ENCODE peak calls at places on chromosomes 2 and 18, in ten cellular contexts. One of them, this sample, is unnamed.

GRCh38 chr18:47917923-47918610 is 12.4 kb downstream of the SMAD2 start:
- DNase-seq in A549: no peak
- DNase-seq in RWPE1: no peak
- DNase-seq in endothelial cell: no peak
- DNase-seq in lung: no peak
- DNase-seq in BJ: no peak
- DNase-seq in right lobe of liver: no peak
- DNase-seq in bronchial epithelial cell: no peak
- DNase-seq in choroid plexus epithelial cell: no peak
- DNase-seq in H9: peak
- DNase-seq in this sample: no peak

GRCh38 chr2:120831891-120832290 is 96.2 kb downstream of the GLI2 start:
- DNase-seq in A549: no peak
- DNase-seq in RWPE1: no peak
- DNase-seq in endothelial cell: no peak
- DNase-seq in lung: no peak
- DNase-seq in BJ: no peak
- DNase-seq in right lobe of liver: no peak
- DNase-seq in bronchial epithelial cell: no peak
- DNase-seq in choroid plexus epithelial cell: no peak
- DNase-seq in H9: no peak
- DNase-seq in this sample: no peak

GRCh38 chr2:217186565-217187218 is 326.8 kb upstream of the TNP1 start:
- DNase-seq in A549: no peak
- DNase-seq in RWPE1: no peak
- DNase-seq in endothelial cell: no peak
- DNase-seq in lung: no peak
- DNase-seq in BJ: no peak
- DNase-seq in right lobe of liver: no peak
- DNase-seq in bronchial epithelial cell: no peak
- DNase-seq in choroid plexus epithelial cell: no peak
- DNase-seq in H9: no peak
- DNase-seq in this sample: no peak

GRCh38 chr2:24231461-24231881 is 56.6 kb downstream of the FAM228A start:
- DNase-seq in A549: no peak
- DNase-seq in RWPE1: no peak
- DNase-seq in endothelial cell: no peak
- DNase-seq in lung: no peak
- DNase-seq in BJ: no peak
- DNase-seq in right lobe of liver: no peak
- DNase-seq in bronchial epithelial cell: peak
- DNase-seq in choroid plexus epithelial cell: peak
- DNase-seq in H9: no peak
- DNase-seq in this sample: no peak

GRCh38 chr2:32357545-32358482 is 991 bp downstream of the BIRC6 start:
- DNase-seq in A549: no peak
- DNase-seq in RWPE1: peak
- DNase-seq in endothelial cell: peak
- DNase-seq in lung: peak
- DNase-seq in BJ: no peak
- DNase-seq in right lobe of liver: peak
- DNase-seq in bronchial epithelial cell: peak
- DNase-seq in choroid plexus epithelial cell: peak
- DNase-seq in H9: peak
- DNase-seq in this sample: no peak

GRCh38 chr2:222318712-222319575 is 20.1 kb upstream of the PAX3 start:
- DNase-seq in A549: no peak
- DNase-seq in RWPE1: no peak
- DNase-seq in endothelial cell: no peak
- DNase-seq in lung: no peak
- DNase-seq in BJ: no peak
- DNase-seq in right lobe of liver: no peak
- DNase-seq in bronchial epithelial cell: no peak
- DNase-seq in choroid plexus epithelial cell: peak
- DNase-seq in H9: no peak
- DNase-seq in this sample: no peak

GRCh38 chr2:148813603-148814065 is 61.4 kb upstream of the KIF5C start:
- DNase-seq in A549: no peak
- DNase-seq in RWPE1: no peak
- DNase-seq in endothelial cell: peak
- DNase-seq in lung: no peak
- DNase-seq in BJ: no peak
- DNase-seq in right lobe of liver: no peak
- DNase-seq in bronchial epithelial cell: no peak
- DNase-seq in choroid plexus epithelial cell: no peak
- DNase-seq in H9: peak
- DNase-seq in this sample: no peak

GRCh38 chr2:120167272-120167671 is 55.9 kb downstream of the TMEM185B start:
- DNase-seq in A549: no peak
- DNase-seq in RWPE1: no peak
- DNase-seq in endothelial cell: no peak
- DNase-seq in lung: no peak
- DNase-seq in BJ: no peak
- DNase-seq in right lobe of liver: no peak
- DNase-seq in bronchial epithelial cell: no peak
- DNase-seq in choroid plexus epithelial cell: peak
- DNase-seq in H9: no peak
- DNase-seq in this sample: no peak

GRCh38 chr2:136234261-136234660 is 116.3 kb upstream of the CXCR4 start:
- DNase-seq in A549: no peak
- DNase-seq in RWPE1: no peak
- DNase-seq in endothelial cell: no peak
- DNase-seq in lung: no peak
- DNase-seq in BJ: no peak
- DNase-seq in right lobe of liver: no peak
- DNase-seq in bronchial epithelial cell: no peak
- DNase-seq in choroid plexus epithelial cell: no peak
- DNase-seq in H9: no peak
- DNase-seq in this sample: no peak

GRCh38 chr18:64019922-64020756 is 50.3 kb downstream of the SERPINB8 start:
- DNase-seq in A549: no peak
- DNase-seq in RWPE1: no peak
- DNase-seq in endothelial cell: no peak
- DNase-seq in lung: no peak
- DNase-seq in BJ: no peak
- DNase-seq in right lobe of liver: no peak
- DNase-seq in bronchial epithelial cell: no peak
- DNase-seq in choroid plexus epithelial cell: no peak
- DNase-seq in H9: no peak
- DNase-seq in this sample: no peak

GRCh38 chr18:36536426-36536825 is 238.9 kb downstream of the FHOD3 start:
- DNase-seq in A549: no peak
- DNase-seq in RWPE1: no peak
- DNase-seq in endothelial cell: no peak
- DNase-seq in lung: no peak
- DNase-seq in BJ: no peak
- DNase-seq in right lobe of liver: no peak
- DNase-seq in bronchial epithelial cell: no peak
- DNase-seq in choroid plexus epithelial cell: no peak
- DNase-seq in H9: peak
- DNase-seq in this sample: no peak

GRCh38 chr2:100928235-100928634 is 73.9 kb upstream of the RPL31 start:
- DNase-seq in A549: no peak
- DNase-seq in RWPE1: no peak
- DNase-seq in endothelial cell: no peak
- DNase-seq in lung: no peak
- DNase-seq in BJ: no peak
- DNase-seq in right lobe of liver: peak
- DNase-seq in bronchial epithelial cell: no peak
- DNase-seq in choroid plexus epithelial cell: no peak
- DNase-seq in H9: no peak
- DNase-seq in this sample: no peak

GRCh38 chr2:219508933-219509779 is 5.1 kb upstream of the ASIC4 start:
- DNase-seq in A549: no peak
- DNase-seq in RWPE1: no peak
- DNase-seq in endothelial cell: no peak
- DNase-seq in lung: no peak
- DNase-seq in BJ: no peak
- DNase-seq in right lobe of liver: no peak
- DNase-seq in bronchial epithelial cell: no peak
- DNase-seq in choroid plexus epithelial cell: no peak
- DNase-seq in H9: no peak
- DNase-seq in this sample: no peak

GRCh38 chr18:2036136-2036535 is 535.2 kb downstream of the METTL4 start:
- DNase-seq in A549: no peak
- DNase-seq in RWPE1: peak
- DNase-seq in endothelial cell: no peak
- DNase-seq in lung: no peak
- DNase-seq in BJ: no peak
- DNase-seq in right lobe of liver: no peak
- DNase-seq in bronchial epithelial cell: peak
- DNase-seq in choroid plexus epithelial cell: peak
- DNase-seq in H9: no peak
- DNase-seq in this sample: no peak

DNA sequence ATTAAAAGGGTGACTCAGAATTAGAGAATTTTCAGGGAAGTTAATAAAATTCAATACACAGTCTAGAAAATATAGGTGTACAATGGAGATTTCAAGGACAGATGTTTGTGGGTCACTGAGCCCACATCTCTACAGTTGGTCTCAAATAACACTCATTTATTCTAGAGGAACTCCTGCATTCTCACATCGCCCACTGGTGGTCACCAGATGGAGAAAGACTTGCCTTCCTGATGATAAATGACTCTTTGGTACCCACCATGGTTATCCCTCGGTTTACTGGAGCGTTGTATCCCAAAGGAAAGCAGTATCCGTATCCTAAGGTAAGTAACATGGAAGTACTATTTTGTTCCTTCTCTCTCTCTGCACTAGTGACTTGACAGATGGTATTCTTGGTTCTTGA is 1297.1 kb downstream of the DPP10 start:
- DNase-seq in A549: no peak
- DNase-seq in RWPE1: no peak
- DNase-seq in endothelial cell: peak
- DNase-seq in lung: no peak
- DNase-seq in BJ: no peak
- DNase-seq in right lobe of liver: no peak
- DNase-seq in bronchial epithelial cell: no peak
- DNase-seq in choroid plexus epithelial cell: no peak
- DNase-seq in H9: peak
- DNase-seq in this sample: no peak
- TF ChIP-seq CTCF in A549: no peak
- TF ChIP-seq CTCF in RWPE1: no peak
- TF ChIP-seq CTCF in endothelial cell: no peak
- TF ChIP-seq CTCF in lung: no peak
- TF ChIP-seq CTCF in BJ: no peak
- TF ChIP-seq CTCF in right lobe of liver: no peak
- TF ChIP-seq CTCF in bronchial epithelial cell: no peak
- TF ChIP-seq CTCF in choroid plexus epithelial cell: no peak
- TF ChIP-seq CTCF in H9: peak
- TF ChIP-seq CTCF in this sample: no peak

GRCh38 chr2:5915926-5916325 is 223.7 kb downstream of the SOX11 start:
- DNase-seq in A549: no peak
- DNase-seq in RWPE1: no peak
- DNase-seq in endothelial cell: peak
- DNase-seq in lung: peak
- DNase-seq in BJ: no peak
- DNase-seq in right lobe of liver: no peak
- DNase-seq in bronchial epithelial cell: no peak
- DNase-seq in choroid plexus epithelial cell: peak
- DNase-seq in H9: peak
- DNase-seq in this sample: no peak
- TF ChIP-seq CTCF in A549: peak
- TF ChIP-seq CTCF in RWPE1: no peak
- TF ChIP-seq CTCF in endothelial cell: peak
- TF ChIP-seq CTCF in lung: peak
- TF ChIP-seq CTCF in BJ: no peak
- TF ChIP-seq CTCF in right lobe of liver: peak
- TF ChIP-seq CTCF in bronchial epithelial cell: no peak
- TF ChIP-seq CTCF in choroid plexus epithelial cell: peak
- TF ChIP-seq CTCF in H9: peak
- TF ChIP-seq CTCF in this sample: peak

DNA sequence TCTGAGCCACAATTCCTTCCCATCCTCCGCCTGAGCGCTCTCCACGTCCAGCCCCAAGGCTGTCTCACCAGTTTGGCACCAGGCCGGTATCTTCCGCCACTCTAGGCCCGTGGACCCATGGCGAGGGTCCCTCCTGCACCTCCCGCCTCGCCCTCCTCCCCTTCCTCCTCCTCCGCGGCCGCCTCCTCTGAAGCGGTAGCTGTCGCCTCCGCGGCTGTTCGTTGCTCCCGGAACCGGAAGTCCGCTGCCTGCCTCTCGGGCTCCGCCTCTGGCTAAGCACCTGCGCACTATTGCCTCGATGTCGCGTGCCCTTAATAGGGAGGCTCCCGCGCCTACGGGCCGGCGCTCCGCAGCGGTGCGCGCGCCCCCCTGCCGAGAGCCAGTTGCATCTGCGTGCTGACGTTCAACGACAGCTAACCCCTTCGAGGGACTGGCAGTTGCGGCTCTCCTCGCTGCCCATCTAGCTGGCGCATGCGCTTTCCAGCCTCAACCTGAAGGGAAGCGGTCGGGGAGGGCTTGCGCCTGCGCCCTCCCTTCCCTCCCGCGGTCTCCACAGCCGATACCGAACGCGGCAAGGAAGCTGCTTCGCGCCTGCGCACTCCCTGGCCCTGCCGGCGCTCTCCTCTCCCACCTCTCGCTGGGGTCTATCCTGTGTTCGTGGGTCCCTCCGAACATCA is at the start of gene MBD1:
- DNase-seq in A549: peak
- DNase-seq in RWPE1: peak
- DNase-seq in endothelial cell: peak
- DNase-seq in lung: peak
- DNase-seq in BJ: peak
- DNase-seq in right lobe of liver: peak
- DNase-seq in bronchial epithelial cell: peak
- DNase-seq in choroid plexus epithelial cell: peak
- DNase-seq in H9: peak
- DNase-seq in this sample: peak
- TF ChIP-seq CTCF in A549: no peak
- TF ChIP-seq CTCF in RWPE1: no peak
- TF ChIP-seq CTCF in endothelial cell: peak
- TF ChIP-seq CTCF in lung: no peak
- TF ChIP-seq CTCF in BJ: peak
- TF ChIP-seq CTCF in right lobe of liver: peak
- TF ChIP-seq CTCF in bronchial epithelial cell: peak
- TF ChIP-seq CTCF in choroid plexus epithelial cell: peak
- TF ChIP-seq CTCF in H9: peak
- TF ChIP-seq CTCF in this sample: no peak

DNA sequence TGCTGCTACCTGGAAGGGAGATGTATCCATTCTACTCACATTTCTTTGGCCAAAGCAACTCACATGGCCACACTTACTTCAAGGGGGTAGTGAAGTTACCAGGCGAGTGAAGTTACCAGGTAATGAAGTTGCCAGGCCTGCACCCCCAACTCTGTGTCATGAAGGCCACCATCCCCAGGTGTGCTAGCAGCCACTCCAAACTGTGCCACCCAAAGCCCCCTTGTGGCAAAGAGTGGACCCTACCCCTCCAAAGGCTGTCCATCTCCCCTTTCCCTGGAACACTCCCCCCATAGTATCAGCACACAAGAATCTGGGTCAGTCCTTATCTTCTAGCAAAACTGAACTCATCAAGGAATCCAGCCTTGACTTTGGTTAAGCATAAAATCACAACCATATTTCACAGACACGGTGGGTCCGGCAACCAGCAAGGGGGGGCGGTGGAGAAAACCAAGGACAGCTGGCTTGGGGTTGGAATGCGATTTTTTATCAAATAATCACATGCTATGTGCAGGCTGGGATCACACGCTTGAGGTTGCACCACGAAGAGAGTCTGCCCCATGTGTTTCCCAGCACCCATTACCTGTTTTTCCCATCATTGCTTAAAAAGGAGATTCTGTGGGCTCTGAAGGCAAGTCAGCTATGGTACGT is 60.9 kb downstream of the ZFP36L2 start:
- DNase-seq in A549: no peak
- DNase-seq in RWPE1: no peak
- DNase-seq in endothelial cell: peak
- DNase-seq in lung: no peak
- DNase-seq in BJ: no peak
- DNase-seq in right lobe of liver: no peak
- DNase-seq in bronchial epithelial cell: no peak
- DNase-seq in choroid plexus epithelial cell: no peak
- DNase-seq in H9: no peak
- DNase-seq in this sample: no peak
- TF ChIP-seq CTCF in A549: no peak
- TF ChIP-seq CTCF in RWPE1: no peak
- TF ChIP-seq CTCF in endothelial cell: peak
- TF ChIP-seq CTCF in lung: no peak
- TF ChIP-seq CTCF in BJ: no peak
- TF ChIP-seq CTCF in right lobe of liver: no peak
- TF ChIP-seq CTCF in bronchial epithelial cell: no peak
- TF ChIP-seq CTCF in choroid plexus epithelial cell: peak
- TF ChIP-seq CTCF in H9: peak
- TF ChIP-seq CTCF in this sample: no peak

This sample was measured in D721Med.